ENCODE peak calls at places on chromosomes 16 and 17, in five cellular contexts. D is mammary epithelial cell; Y is activated T-helper 1 cell treated with anti-CD3 and anti-CD28 coated beads, Interleukin-2, amount 50 U/mL, for 16 hours; T is PC-3; J is brain microvascular endothelial cell. L is an unnamed sample.

GRCh38 chr17:13888043-13888442 is 181.3 kb upstream of the COX10 start:
- DNase-seq in T (peak; percentile 16), J (no peak), Y (no peak), D (no peak), L (no peak)

GRCh38 chr16:66402166-66402565 is 24.9 kb upstream of the BEAN1 start:
- DNase-seq in Y (no peak), T (no peak), J (no peak), D (no peak), L (no peak)

GRCh38 chr17:69581061-69581955 is 166.8 kb downstream of the MAP2K6 start:
- DNase-seq in T (no peak), D (no peak), Y (no peak), J (no peak), L (no peak)

GRCh38 chr16:5605404-5605803 is 507.8 kb upstream of the EEF2KMT start:
- DNase-seq in Y (no peak), D (no peak), T (no peak), J (no peak), L (no peak)

GRCh38 chr17:78079253-78079652 is 49.3 kb downstream of the TMC6 start:
- DNase-seq in Y (no peak), T (no peak), D (no peak), J (no peak), L (no peak)

GRCh38 chr17:68640601-68641000 is 39.4 kb upstream of the FAM20A start:
- DNase-seq in D (no peak), T (no peak), Y (no peak), J (no peak), L (no peak)

GRCh38 chr17:58538801-58539410 is 24.5 kb upstream of the MTMR4 start:
- DNase-seq in Y (no peak), T (no peak), D (no peak), J (no peak), L (no peak)

GRCh38 chr17:79835470-79835899 is 3.8 kb downstream of the CBX4 start:
- DNase-seq in T (no peak), D (no peak), Y (no peak), J (no peak), L (peak; percentile 87)

GRCh38 chr16:14369734-14370598 is 260.1 kb downstream of the PARN start:
- DNase-seq in Y (no peak), D (peak; percentile 35), T (no peak), J (no peak), L (no peak)

GRCh38 chr17:69326302-69327059 is 452 bp downstream of the ABCA5 start:
- DNase-seq in J (peak; percentile 10), Y (no peak), T (peak; percentile 39), D (peak; percentile 76), L (no peak)

GRCh38 chr17:65531508-65532431 is 29.7 kb downstream of the AXIN2 start:
- DNase-seq in T (no peak), Y (no peak), J (no peak), D (no peak), L (peak; percentile 82)

GRCh38 chr16:27722892-27723450 is 173.0 kb downstream of the KATNIP start:
- DNase-seq in D (no peak), J (no peak), Y (no peak), T (no peak), L (no peak)

GRCh38 chr16:68732068-68732680 is 4.9 kb upstream of the CDH1 start:
- DNase-seq in J (no peak), T (peak; percentile 50), D (peak; percentile 76), Y (no peak), L (peak; percentile 86)

GRCh38 chr17:64661981-64662773 is at the start of gene SMURF2:
- DNase-seq in J (peak; percentile 51), D (peak; percentile 69), Y (peak; percentile 69), T (peak; percentile 74), L (peak; percentile 96)

GRCh38 chr17:9002610-9003354 is 18.5 kb upstream of the NTN1 start:
- DNase-seq in D (peak; percentile 28), Y (no peak), J (no peak), T (no peak), L (peak; percentile 88)

GRCh38 chr17:40086150-40087044 is 14.0 kb downstream of the NR1D1 start:
- DNase-seq in Y (no peak), T (peak; percentile 42), J (no peak), D (no peak), L (peak; percentile 95)

GRCh38 chr16:48629016-48629415 is 19.0 kb upstream of the N4BP1 start:
- DNase-seq in J (no peak), T (no peak), D (no peak), Y (no peak), L (no peak)

GRCh38 chr16:51243836-51244483 is 92.9 kb upstream of the SALL1 start:
- DNase-seq in J (peak; percentile 1), T (no peak), D (peak; percentile 8), Y (no peak), L (no peak)

GRCh38 chr17:42183741-42184711 is 1.2 kb downstream of the HCRT start:
- DNase-seq in D (peak; percentile 12), J (peak; percentile 23), T (no peak), Y (peak; percentile 65), L (peak; percentile 97)

GRCh38 chr17:1485748-1486376 is 6.6 kb downstream of the MYO1C start:
- DNase-seq in D (peak; percentile 26), Y (peak; percentile 66), J (peak; percentile 36), T (peak; percentile 31), L (peak; percentile 86)

GRCh38 chr17:46815474-46816353 is 2.8 kb downstream of the WNT3 start:
- DNase-seq in J (no peak), T (no peak), D (no peak), Y (no peak), L (peak; percentile 63)

GRCh38 chr17:57943645-57944044 is 11.6 kb downstream of the CUEDC1 start:
- DNase-seq in D (no peak), T (no peak), Y (no peak), J (no peak), L (no peak)

GRCh38 chr17:14356043-14356637 is 55.3 kb downstream of the HS3ST3B1 start:
- DNase-seq in T (no peak), J (no peak), D (no peak), Y (no peak), L (peak; percentile 67)

GRCh38 chr17:52789829-52790228 is 631.3 kb upstream of the CA10 start:
- DNase-seq in D (no peak), Y (no peak), T (no peak), J (no peak), L (no peak)

GRCh38 chr16:380837-381787 is 666 bp downstream of the PGAP6 start:
- DNase-seq in D (no peak), Y (no peak), T (no peak), J (no peak), L (no peak)

GRCh38 chr17:81926451-81927144 is 937 bp downstream of the MAFG start:
- DNase-seq in T (peak; percentile 74), J (peak; percentile 53), Y (peak; percentile 55), D (peak; percentile 53), L (peak; percentile 91)

GRCh38 chr17:78532922-78533640 is 44.1 kb downstream of the DNAH17 start:
- DNase-seq in Y (no peak), D (peak; percentile 95), J (peak; percentile 89), T (peak; percentile 96), L (peak; percentile 35)

L was measured in endodermal cell.